ENCODE peak calls at places on chromosomes 3 and 15, in seven cellular contexts. N, L, M, C, G, W and K are unnamed samples.

GRCh38 chr15:88419830-88420229 is 47.4 kb downstream of the MRPL46 start:
- DNase-seq in W (no peak), C (no peak), G (no peak), M (no peak), L (no peak), N (no peak), K (no peak)

GRCh38 chr3:197367081-197367780 is 68.8 kb upstream of the DLG1 start:
- DNase-seq in C (no peak), M (no peak), W (peak; percentile 61), N (no peak), G (peak; percentile 16), L (no peak), K (no peak)

GRCh38 chr15:29925227-29926082 is 103.2 kb upstream of the TJP1 start:
- DNase-seq in N (peak; percentile 93), G (peak; percentile 79), M (no peak), L (peak; percentile 71), C (peak; percentile 73), W (peak; percentile 57), K (no peak)

GRCh38 chr15:74193305-74193718 is 9.3 kb downstream of the STRA6 start:
- DNase-seq in M (peak; percentile 37), N (no peak), L (peak; percentile 78), G (no peak), W (no peak), C (no peak), K (no peak)

GRCh38 chr3:194556086-194557056 is 69.6 kb upstream of the ATP13A3 start:
- DNase-seq in M (no peak), L (no peak), N (no peak), C (peak; percentile 65), W (peak; percentile 30), G (no peak), K (no peak)

GRCh38 chr3:192931825-192932224 is 14.2 kb upstream of the MB21D2 start:
- DNase-seq in G (no peak), W (no peak), C (no peak), M (no peak), N (no peak), L (no peak), K (no peak)

GRCh38 chr15:56356616-56357015 is 8.6 kb upstream of the TEX9 start:
- DNase-seq in C (no peak), N (no peak), M (no peak), L (no peak), W (no peak), G (no peak), K (no peak)

GRCh38 chr3:157082305-157082981 is 77.5 kb downstream of the CCNL1 start:
- DNase-seq in N (no peak), L (peak; percentile 18), G (no peak), C (no peak), M (no peak), W (no peak), K (no peak)

GRCh38 chr15:95215016-95215415 is 983.7 kb downstream of the MCTP2 start:
- DNase-seq in W (no peak), L (no peak), C (no peak), M (no peak), N (no peak), G (no peak), K (no peak)

GRCh38 chr15:75225951-75226732 is 24.5 kb downstream of the C15orf39 start:
- DNase-seq in G (no peak), L (no peak), W (no peak), M (no peak), N (no peak), C (no peak), K (no peak)

GRCh38 chr15:37900286-37901221 is 33.9 kb upstream of the TMCO5A start:
- DNase-seq in L (no peak), N (no peak), C (no peak), G (no peak), M (no peak), W (no peak), K (no peak)
- TF ChIP-seq SIN3A in L (no peak), N (no peak), C (no peak), G (no peak), M (no peak), W (no peak), K (no peak)

DNA sequence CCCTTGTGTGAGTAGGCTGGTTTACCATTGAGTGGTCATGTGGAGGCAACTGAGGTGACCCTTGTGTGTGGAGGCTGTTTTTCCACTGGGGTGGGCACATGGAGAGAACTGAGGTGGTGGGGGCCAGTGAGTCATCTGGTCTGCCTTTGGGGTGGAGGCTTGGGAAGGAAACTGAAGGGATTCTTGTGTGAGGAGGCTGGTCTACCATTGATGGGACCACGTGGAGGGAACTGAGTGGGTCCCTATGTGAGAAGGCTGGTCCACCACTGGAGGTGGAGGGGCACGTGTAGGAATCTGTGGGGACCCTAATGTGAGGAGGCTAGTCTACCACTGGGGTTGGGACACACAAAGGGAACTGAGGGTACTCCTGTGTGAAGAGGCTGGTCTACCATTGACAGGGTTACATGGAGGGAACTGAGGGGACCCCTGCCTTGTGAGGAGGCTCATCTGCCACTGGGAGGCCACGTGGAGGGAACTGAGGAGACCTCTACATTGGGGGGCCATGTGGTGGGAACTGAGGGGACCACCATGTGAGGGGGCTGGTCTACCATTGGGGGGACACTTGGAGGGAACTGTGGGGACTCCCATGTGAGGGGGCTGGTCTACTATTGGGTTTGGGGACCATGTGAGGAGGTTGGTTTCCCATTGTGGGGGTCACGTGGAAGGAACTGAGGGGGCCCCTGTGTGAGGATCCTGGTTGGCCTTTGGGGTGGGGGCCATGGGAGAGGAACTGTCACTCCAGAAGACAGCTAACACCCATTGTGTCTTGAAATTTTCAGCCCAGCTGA is 164.5 kb downstream of the WNT7A start:
- DNase-seq in M (no peak), W (no peak), G (peak; percentile 1), C (no peak), L (no peak), N (peak; percentile 23), K (no peak)
- TF ChIP-seq SIN3A in M (no peak), W (no peak), G (no peak), C (no peak), L (no peak), N (no peak), K (no peak)

DNA sequence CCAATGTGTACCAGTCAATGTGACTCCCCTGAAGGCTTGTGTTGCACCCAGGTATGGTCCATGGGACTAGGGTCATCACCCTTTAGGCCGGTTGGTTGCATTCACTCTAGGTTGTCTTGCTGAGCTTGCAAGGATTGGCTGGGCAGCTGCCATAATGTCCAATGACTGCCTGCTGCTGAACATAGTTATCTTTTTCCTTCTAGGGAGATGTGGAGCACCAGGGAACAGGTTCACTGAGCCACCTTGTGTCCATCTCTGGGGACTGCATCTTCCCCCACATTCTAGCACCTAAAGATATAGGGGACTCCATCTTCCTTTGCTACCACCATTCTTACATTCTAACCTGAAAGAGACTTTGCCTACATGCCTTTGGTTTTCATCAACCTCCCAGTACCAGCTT is 580.4 kb upstream of the TBL1XR1 start:
- DNase-seq in C (peak; percentile 75), M (peak; percentile 20), N (peak; percentile 62), G (peak; percentile 52), L (peak; percentile 51), W (peak; percentile 52), K (peak; percentile 33)
- TF ChIP-seq SIN3A in C (no peak), M (no peak), N (no peak), G (no peak), L (no peak), W (no peak), K (no peak)

DNA sequence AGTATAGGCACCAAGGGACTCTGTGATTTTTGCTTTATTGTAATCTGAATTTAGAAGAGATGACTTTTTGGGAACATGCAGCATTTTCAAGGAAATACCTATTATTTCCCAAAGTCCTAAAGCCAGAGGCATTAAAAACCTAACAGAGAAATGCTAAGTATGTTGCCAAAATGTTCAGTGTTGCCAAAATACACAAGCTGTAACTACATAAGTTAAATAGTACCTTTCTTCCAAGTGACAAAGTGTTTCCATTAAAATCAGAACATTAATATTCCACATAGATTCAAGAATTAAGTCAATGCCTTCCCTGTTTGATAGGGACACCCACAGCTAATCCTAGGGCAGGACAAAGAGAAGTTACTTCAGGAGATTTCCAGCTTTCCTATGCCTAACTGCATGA is 42.0 kb downstream of the MKRN2 start:
- DNase-seq in N (no peak), G (no peak), W (no peak), M (no peak), C (no peak), L (no peak), K (no peak)
- TF ChIP-seq SIN3A in N (no peak), G (no peak), W (no peak), M (no peak), C (no peak), L (no peak), K (no peak)

GRCh38 chr3:127350172-127351050 is 62.6 kb upstream of the PRR20G start:
- DNase-seq in N (peak; percentile 41), C (no peak), M (no peak), L (no peak), G (no peak), W (no peak), K (no peak)

GRCh38 chr3:127354761-127355160 is 66.9 kb upstream of the PRR20G start:
- DNase-seq in C (no peak), L (no peak), M (no peak), N (peak; percentile 29), W (no peak), G (no peak), K (no peak)

GRCh38 chr3:127351350-127351749 is 63.5 kb upstream of the PRR20G start:
- DNase-seq in M (no peak), C (no peak), W (no peak), G (no peak), N (peak; percentile 27), L (no peak), K (no peak)

GRCh38 chr3:127351775-127352350 is 64.0 kb upstream of the PRR20G start:
- DNase-seq in L (no peak), N (peak; percentile 40), C (no peak), W (no peak), M (no peak), G (no peak), K (no peak)

GRCh38 chr3:127352612-127353011 is 64.8 kb upstream of the PRR20G start:
- DNase-seq in G (no peak), L (no peak), M (no peak), N (no peak), W (no peak), C (no peak), K (no peak)
- TF ChIP-seq SIN3A in G (no peak), L (no peak), M (no peak), N (no peak), W (no peak), C (no peak), K (no peak)

GRCh38 chr15:76333720-76334437 is 2.7 kb upstream of the ISL2 start:
- DNase-seq in N (peak; percentile 72), M (no peak), L (no peak), W (peak; percentile 85), G (peak; percentile 56), C (peak; percentile 72), K (no peak)
- TF ChIP-seq SIN3A in N (no peak), M (no peak), L (no peak), W (no peak), G (no peak), C (no peak), K (no peak)